ENCODE peak calls at places on chromosomes 6 and 20, in four cellular contexts. T is transverse colon, C is vagina, A is NB4. Y is an unnamed sample.
A peak's percentile ranks its signal among the peaks of the same experiment; 100 is the strongest.

GRCh38 chr20:35845561-35845960 is 73.7 kb downstream of the PHF20 start:
- DNase-seq in T (no peak), A (no peak), C (no peak), Y (no peak)

GRCh38 chr6:5905431-5906339 is 101.0 kb downstream of the NRN1 start:
- DNase-seq in T (peak; percentile 59), A (no peak), C (no peak), Y (peak; percentile 40)

GRCh38 chr20:2476742-2477615 is 6.4 kb upstream of the SNRPB start:
- DNase-seq in C (no peak), T (no peak), A (peak; percentile 30), Y (no peak)

GRCh38 chr6:125640441-125641150 is 108.8 kb upstream of the HEY2 start:
- DNase-seq in C (no peak), A (no peak), T (no peak), Y (no peak)

GRCh38 chr6:52136934-52137467 is 49.2 kb upstream of the IL17A start:
- DNase-seq in A (no peak), C (no peak), T (no peak), Y (no peak)

GRCh38 chr6:11537229-11538048 is at the start of gene TMEM170B:
- DNase-seq in T (peak; percentile 94), A (peak; percentile 98), C (no peak), Y (peak; percentile 94)

GRCh38 chr6:141552463-141552862 is 580.3 kb upstream of the GJE1 start:
- DNase-seq in C (no peak), A (no peak), T (no peak), Y (no peak)

GRCh38 chr6:47009583-47009982 is 32.5 kb downstream of the ADGRF1 start:
- DNase-seq in A (no peak), T (no peak), C (no peak), Y (no peak)

GRCh38 chr6:106102034-106102433 is 15.9 kb downstream of the PRDM1 start:
- DNase-seq in T (no peak), C (no peak), A (no peak), Y (no peak)

GRCh38 chr20:57024849-57025248 is 241.6 kb downstream of the BMP7 start:
- DNase-seq in A (no peak), T (no peak), C (no peak), Y (no peak)

GRCh38 chr6:82370788-82371187 is 7.2 kb downstream of the TPBG start:
- DNase-seq in A (no peak), T (no peak), C (no peak), Y (no peak)

GRCh38 chr6:113488812-113489685 is 368.1 kb upstream of the MARCKS start:
- DNase-seq in T (no peak), C (no peak), A (no peak), Y (no peak)

GRCh38 chr6:154535146-154535545 is 24.7 kb upstream of the CNKSR3 start:
- DNase-seq in T (no peak), A (no peak), C (no peak), Y (no peak)

GRCh38 chr20:51346686-51347485 is 195.6 kb downstream of the NFATC2 start:
- DNase-seq in T (no peak), A (no peak), C (no peak), Y (no peak)

GRCh38 chr20:19257201-19257600 is 44.8 kb downstream of the SLC24A3 start:
- DNase-seq in A (no peak), C (no peak), T (no peak), Y (no peak)

GRCh38 chr6:119283214-119283613 is 66.3 kb downstream of the MAN1A1 start:
- DNase-seq in C (no peak), T (no peak), A (no peak), Y (no peak)

DNA sequence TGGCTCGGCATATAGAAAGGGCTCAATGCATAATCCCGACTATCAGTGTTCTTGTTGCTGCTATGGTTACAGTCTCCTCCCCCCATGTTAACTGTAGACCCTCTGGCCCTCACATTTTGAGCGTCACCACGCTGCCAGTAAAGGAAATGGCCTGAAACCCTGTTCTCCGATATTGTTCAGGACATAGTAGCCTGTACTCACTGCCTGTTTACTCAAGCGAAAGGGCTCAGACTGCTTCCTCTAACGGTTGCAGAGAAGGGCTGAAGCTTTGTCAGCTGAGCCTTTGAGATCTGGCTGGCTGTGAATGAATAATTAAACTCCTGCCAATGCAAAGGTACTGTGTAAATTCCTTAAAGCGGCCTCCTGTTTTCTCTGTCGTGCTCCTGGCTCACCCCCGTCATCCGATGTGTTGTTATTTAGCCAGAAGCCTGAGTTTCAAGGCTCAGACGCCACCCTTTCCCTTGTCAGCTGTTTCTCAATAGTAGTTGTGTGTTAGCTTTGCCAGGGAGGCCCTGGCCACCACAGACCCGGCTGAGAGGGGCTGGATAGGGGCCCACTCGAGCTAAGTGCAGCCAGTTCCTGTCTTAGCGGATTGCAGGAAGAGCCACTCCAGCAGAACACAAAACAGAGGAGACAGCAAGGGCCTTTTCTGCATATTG is 31.2 kb upstream of the RALGAPA2 start:
- DNase-seq in C (no peak), T (peak; percentile 33), A (peak; percentile 93), Y (peak; percentile 43)
- H3K4me3 ChIP-seq in C (no peak overlapping the region), T (no peak overlapping the region), A (peak overlapping the region; percentile 59), Y (no peak overlapping the region)

DNA sequence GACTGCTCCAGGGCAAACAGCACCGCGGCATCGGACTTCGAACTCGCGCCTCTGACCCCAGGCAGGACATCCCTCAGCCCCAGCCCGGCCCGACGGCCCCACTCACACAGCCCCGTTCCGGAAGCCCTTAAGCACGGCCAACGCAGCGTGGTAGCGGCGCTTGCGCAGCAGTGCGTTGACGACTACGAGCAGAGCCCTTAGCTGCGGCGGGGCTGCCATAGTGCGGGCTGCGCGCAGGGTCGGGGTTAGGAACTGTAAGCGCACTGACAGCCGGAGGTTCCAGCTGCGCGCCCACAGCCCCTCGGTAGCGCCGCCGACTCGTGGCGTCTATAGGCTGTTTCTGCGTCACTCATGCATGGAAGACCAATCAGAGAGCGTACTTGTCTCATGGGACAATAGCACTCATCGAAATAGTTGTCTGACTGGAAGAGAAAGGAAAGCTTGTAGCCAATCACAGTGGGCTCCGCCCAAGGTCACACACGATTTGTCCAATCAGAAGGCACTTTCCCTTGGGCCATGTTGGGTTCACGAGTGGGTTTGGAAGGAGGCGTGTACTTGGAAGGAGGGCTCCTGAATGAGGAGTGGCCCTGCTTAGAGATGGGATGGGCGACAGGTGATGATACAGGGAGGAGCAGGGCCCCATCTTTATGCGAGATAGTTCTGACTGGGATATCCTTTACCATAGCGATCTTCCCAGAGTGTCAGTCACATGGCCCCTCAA is at the start of gene PXMP4:
- DNase-seq in C (no peak), T (peak; percentile 92), A (peak; percentile 99), Y (peak; percentile 88)
- TF ChIP-seq POLR2A in C (no peak), T (peak; percentile 67), A (peak; percentile 49), Y (peak; percentile 71)

GRCh38 chr6:160520043-160520904 is 143.8 kb downstream of the LPA start:
- DNase-seq in A (peak; percentile 48), T (peak; percentile 84), C (no peak), Y (peak; percentile 86)
- H3K4me3 ChIP-seq in A (peak overlapping the region; percentile 36), T (peak overlapping the region; percentile 64), C (peak overlapping the region; percentile 62), Y (peak overlapping the region; percentile 59)

DNA sequence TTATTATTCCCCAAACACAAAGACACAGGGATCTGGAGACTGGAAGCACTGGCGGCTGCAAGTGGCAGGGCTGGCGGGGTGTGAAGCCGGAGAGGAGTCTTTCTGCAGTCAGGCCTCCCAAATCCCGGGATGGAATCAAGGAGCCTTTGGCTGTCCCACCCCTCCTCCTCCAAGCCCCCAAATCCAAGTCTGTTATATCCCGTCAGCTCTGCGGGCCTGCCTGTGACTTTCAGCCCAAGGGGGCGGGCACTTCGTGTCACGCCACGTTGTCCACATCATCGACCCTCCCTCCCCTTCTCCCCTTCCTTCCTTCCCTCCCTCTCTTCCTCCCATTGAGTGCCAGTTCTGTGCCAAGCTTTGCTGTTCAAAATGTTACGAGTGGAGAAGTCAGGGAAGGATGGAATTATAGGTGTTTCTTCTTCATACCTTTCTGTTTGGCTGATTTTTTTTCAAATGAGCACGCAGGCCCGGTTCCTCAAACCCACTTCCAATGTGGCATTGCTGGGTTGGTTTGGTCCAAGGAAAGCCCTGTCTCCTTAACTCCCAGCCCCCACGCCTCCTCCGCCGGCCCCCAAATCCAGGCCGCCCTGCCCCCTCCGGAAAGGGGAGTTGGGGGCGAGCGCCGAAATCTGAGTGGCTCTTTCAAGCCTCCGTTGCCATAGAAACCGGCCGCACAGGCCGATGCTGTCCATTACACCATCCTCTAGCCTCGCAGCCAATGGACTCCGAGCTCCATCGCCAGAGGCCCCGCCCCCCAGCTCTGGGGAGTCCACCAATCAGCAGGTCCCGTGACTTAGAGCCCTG is 12.7 kb downstream of the ZCCHC3 start:
- DNase-seq in A (peak; percentile 47), T (peak; percentile 91), C (no peak), Y (peak; percentile 96)
- TF ChIP-seq POLR2A in A (no peak), T (no peak), C (no peak), Y (no peak)

Y was measured in body of pancreas.